ENCODE peak calls at places on chromosomes 16 and 17, in five cellular contexts. One of them, this sample, is unnamed.

GRCh38 chr17:32519769-32520701 is 33.2 kb downstream of the CDK5R1 start:
- DNase-seq in mesendoderm: peak; percentile 80
- DNase-seq in H9: peak; percentile 55
- DNase-seq in neuronal stem cell: peak; percentile 35
- DNase-seq in H1: no peak
- DNase-seq in this sample: peak; percentile 35

GRCh38 chr17:45994228-45994627 is 4.8 kb upstream of the STH start:
- DNase-seq in mesendoderm: no peak
- DNase-seq in H9: no peak
- DNase-seq in neuronal stem cell: no peak
- DNase-seq in H1: no peak
- DNase-seq in this sample: no peak

GRCh38 chr17:50304781-50305404 is 30.6 kb downstream of the TMEM92 start:
- DNase-seq in mesendoderm: no peak
- DNase-seq in H9: no peak
- DNase-seq in neuronal stem cell: peak; percentile 12
- DNase-seq in H1: no peak
- DNase-seq in this sample: peak; percentile 50

GRCh38 chr17:36674278-36674650 is 72.9 kb downstream of the MRM1 start:
- DNase-seq in mesendoderm: no peak
- DNase-seq in H9: no peak
- DNase-seq in neuronal stem cell: no peak
- DNase-seq in H1: no peak
- DNase-seq in this sample: no peak

GRCh38 chr17:73850426-73850825 is 206.2 kb upstream of the SDK2 start:
- DNase-seq in mesendoderm: no peak
- DNase-seq in H9: no peak
- DNase-seq in neuronal stem cell: no peak
- DNase-seq in H1: no peak
- DNase-seq in this sample: no peak

GRCh38 chr16:80233097-80233835 is 307.5 kb upstream of the DYNLRB2 start:
- DNase-seq in mesendoderm: peak; percentile 3
- DNase-seq in H9: no peak
- DNase-seq in neuronal stem cell: no peak
- DNase-seq in H1: no peak
- DNase-seq in this sample: peak; percentile 5

GRCh38 chr16:9949396-9949795 is 232.8 kb downstream of the GRIN2A start:
- DNase-seq in mesendoderm: no peak
- DNase-seq in H9: no peak
- DNase-seq in neuronal stem cell: no peak
- DNase-seq in H1: no peak
- DNase-seq in this sample: no peak

GRCh38 chr16:10552998-10553491 is 27.4 kb downstream of the EMP2 start:
- DNase-seq in mesendoderm: peak; percentile 56
- DNase-seq in H9: peak; percentile 84
- DNase-seq in neuronal stem cell: no peak
- DNase-seq in H1: no peak
- DNase-seq in this sample: no peak

GRCh38 chr17:19703106-19703775 is 13.1 kb downstream of the SLC47A2 start:
- DNase-seq in mesendoderm: no peak
- DNase-seq in H9: peak; percentile 39
- DNase-seq in neuronal stem cell: no peak
- DNase-seq in H1: no peak
- DNase-seq in this sample: no peak

GRCh38 chr17:80833952-80834895 is 157.4 kb upstream of the CHMP6 start:
- DNase-seq in mesendoderm: no peak
- DNase-seq in H9: no peak
- DNase-seq in neuronal stem cell: no peak
- DNase-seq in H1: no peak
- DNase-seq in this sample: no peak

GRCh38 chr16:61014869-61015268 is 1021.4 kb downstream of the CDH8 start:
- DNase-seq in mesendoderm: peak; percentile 18
- DNase-seq in H9: peak; percentile 57
- DNase-seq in neuronal stem cell: no peak
- DNase-seq in H1: no peak
- DNase-seq in this sample: no peak

GRCh38 chr16:85681255-85681654 is 7.5 kb downstream of the GINS2 start:
- DNase-seq in mesendoderm: no peak
- DNase-seq in H9: no peak
- DNase-seq in neuronal stem cell: no peak
- DNase-seq in H1: no peak
- DNase-seq in this sample: no peak

GRCh38 chr17:46198233-46198632 is 5.0 kb upstream of the KANSL1 start:
- DNase-seq in mesendoderm: peak; percentile 53
- DNase-seq in H9: no peak
- DNase-seq in neuronal stem cell: no peak
- DNase-seq in H1: no peak
- DNase-seq in this sample: no peak

GRCh38 chr17:3602499-3602898 is 6.7 kb downstream of the TRPV1 start:
- DNase-seq in mesendoderm: peak; percentile 79
- DNase-seq in H9: peak; percentile 75
- DNase-seq in neuronal stem cell: no peak
- DNase-seq in H1: no peak
- DNase-seq in this sample: peak; percentile 13

GRCh38 chr16:2016407-2016922 is 3.1 kb upstream of the NPW start:
- DNase-seq in mesendoderm: peak; percentile 30
- DNase-seq in H9: no peak
- DNase-seq in neuronal stem cell: no peak
- DNase-seq in H1: no peak
- DNase-seq in this sample: no peak

GRCh38 chr16:4989391-4990006 is 31.4 kb downstream of the SEC14L5 start:
- DNase-seq in mesendoderm: peak; percentile 16
- DNase-seq in H9: no peak
- DNase-seq in neuronal stem cell: no peak
- DNase-seq in H1: no peak
- DNase-seq in this sample: no peak

GRCh38 chr17:80701730-80702129 is 157.1 kb downstream of the RPTOR start:
- DNase-seq in mesendoderm: no peak
- DNase-seq in H9: no peak
- DNase-seq in neuronal stem cell: no peak
- DNase-seq in H1: no peak
- DNase-seq in this sample: no peak

GRCh38 chr16:79089735-79090284 is 510.7 kb downstream of the MAF start:
- DNase-seq in mesendoderm: no peak
- DNase-seq in H9: no peak
- DNase-seq in neuronal stem cell: no peak
- DNase-seq in H1: no peak
- DNase-seq in this sample: no peak

GRCh38 chr16:88352261-88353200 is 30.2 kb upstream of the ZNF469 start:
- DNase-seq in mesendoderm: no peak
- DNase-seq in H9: no peak
- DNase-seq in neuronal stem cell: no peak
- DNase-seq in H1: no peak
- DNase-seq in this sample: no peak

GRCh38 chr17:15913826-15914225 is 31.1 kb upstream of the ADORA2B start:
- DNase-seq in mesendoderm: no peak
- DNase-seq in H9: no peak
- DNase-seq in neuronal stem cell: no peak
- DNase-seq in H1: no peak
- DNase-seq in this sample: no peak

GRCh38 chr17:15914400-15915165 is 30.3 kb upstream of the ADORA2B start:
- DNase-seq in mesendoderm: peak; percentile 35
- DNase-seq in H9: no peak
- DNase-seq in neuronal stem cell: no peak
- DNase-seq in H1: no peak
- DNase-seq in this sample: peak; percentile 87

GRCh38 chr17:15917021-15917438 is 27.9 kb upstream of the ADORA2B start:
- DNase-seq in mesendoderm: no peak
- DNase-seq in H9: no peak
- DNase-seq in neuronal stem cell: no peak
- DNase-seq in H1: no peak
- DNase-seq in this sample: no peak

GRCh38 chr17:15917439-15918027 is 27.4 kb upstream of the ADORA2B start:
- DNase-seq in mesendoderm: no peak
- DNase-seq in H9: peak; percentile 72
- DNase-seq in neuronal stem cell: no peak
- DNase-seq in H1: no peak
- DNase-seq in this sample: no peak

GRCh38 chr17:15915996-15916395 is 28.9 kb upstream of the ADORA2B start:
- DNase-seq in mesendoderm: no peak
- DNase-seq in H9: no peak
- DNase-seq in neuronal stem cell: no peak
- DNase-seq in H1: no peak
- DNase-seq in this sample: no peak
- H2BK15ac ChIP-seq in mesendoderm: no peak overlapping the region
- H2BK15ac ChIP-seq in H9: no peak overlapping the region
- H2BK15ac ChIP-seq in neuronal stem cell: no peak overlapping the region
- H2BK15ac ChIP-seq in H1: no peak overlapping the region
- H2BK15ac ChIP-seq in this sample: peak overlapping the region; percentile 80

GRCh38 chr17:72025113-72025512 is 95.7 kb upstream of the SOX9 start:
- DNase-seq in mesendoderm: no peak
- DNase-seq in H9: no peak
- DNase-seq in neuronal stem cell: no peak
- DNase-seq in H1: no peak
- DNase-seq in this sample: no peak
- H3K4me1 ChIP-seq in mesendoderm: peaks cover 4% of the 10 kb centered on the region
- H3K4me1 ChIP-seq in H9: no peaks in the 10 kb centered on the region
- H3K4me1 ChIP-seq in neuronal stem cell: peaks cover 5% of the 10 kb centered on the region
- H3K4me1 ChIP-seq in H1: no peaks in the 10 kb centered on the region
- H3K4me1 ChIP-seq in this sample: no peaks in the 10 kb centered on the region

GRCh38 chr16:3063617-3064389 is 1.6 kb upstream of the IL32 start:
- DNase-seq in mesendoderm: peak; percentile 56
- DNase-seq in H9: no peak
- DNase-seq in neuronal stem cell: no peak
- DNase-seq in H1: no peak
- DNase-seq in this sample: no peak

GRCh38 chr16:3066440-3066748 is 954 bp downstream of the IL32 start:
- DNase-seq in mesendoderm: no peak
- DNase-seq in H9: no peak
- DNase-seq in neuronal stem cell: no peak
- DNase-seq in H1: no peak
- DNase-seq in this sample: no peak

GRCh38 chr16:3065069-3065741 is at the start of gene IL32:
- DNase-seq in mesendoderm: no peak
- DNase-seq in H9: no peak
- DNase-seq in neuronal stem cell: no peak
- DNase-seq in H1: no peak
- DNase-seq in this sample: peak; percentile 93

GRCh38 chr16:3067929-3068288 is 2.5 kb downstream of the IL32 start:
- DNase-seq in mesendoderm: no peak
- DNase-seq in H9: no peak
- DNase-seq in neuronal stem cell: no peak
- DNase-seq in H1: no peak
- DNase-seq in this sample: no peak

GRCh38 chr16:3065742-3066439 is 451 bp downstream of the IL32 start:
- DNase-seq in mesendoderm: no peak
- DNase-seq in H9: no peak
- DNase-seq in neuronal stem cell: no peak
- DNase-seq in H1: no peak
- DNase-seq in this sample: no peak
- H2BK15ac ChIP-seq in mesendoderm: no peak overlapping the region
- H2BK15ac ChIP-seq in H9: no peak overlapping the region
- H2BK15ac ChIP-seq in neuronal stem cell: peak overlapping the region; percentile 59
- H2BK15ac ChIP-seq in H1: peak overlapping the region; percentile 67
- H2BK15ac ChIP-seq in this sample: no peak overlapping the region

DNA sequence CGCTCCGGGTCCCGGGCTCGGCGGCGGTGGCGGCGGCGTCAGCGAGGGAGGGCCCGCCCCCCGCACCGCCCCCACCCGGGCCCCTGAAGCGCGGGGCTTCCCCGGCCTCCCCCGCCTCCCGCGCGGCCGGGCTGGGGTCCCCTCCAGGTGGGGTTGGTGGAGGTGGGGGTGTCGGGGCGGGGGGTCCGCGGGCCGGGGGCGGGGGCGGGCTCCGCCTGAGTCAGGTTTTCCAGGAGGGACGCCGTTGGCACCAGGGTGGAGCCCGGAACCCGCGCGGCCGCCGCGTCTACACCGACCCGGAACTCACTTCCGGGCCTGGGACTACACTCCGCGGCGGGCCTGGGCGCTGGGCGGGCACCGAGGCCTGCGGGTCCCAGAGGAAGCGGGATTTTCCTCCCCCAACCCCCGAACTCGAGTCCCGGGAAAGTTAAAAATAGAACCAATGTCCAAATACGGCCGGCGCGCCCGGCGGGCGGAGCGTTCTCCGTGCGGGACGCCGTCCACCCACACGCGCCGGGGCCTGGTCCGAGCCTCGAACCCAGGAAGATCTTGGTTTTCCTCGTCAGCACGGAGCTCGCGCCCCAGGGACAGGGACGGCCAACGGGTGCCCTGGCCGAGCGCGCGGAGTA is 6.6 kb downstream of the MYO1C start:
- DNase-seq in mesendoderm: peak; percentile 58
- DNase-seq in H9: peak; percentile 65
- DNase-seq in neuronal stem cell: no peak
- DNase-seq in H1: no peak
- DNase-seq in this sample: peak; percentile 86
- H3K4me1 ChIP-seq in mesendoderm: peaks cover 2% of the 10 kb centered on the region
- H3K4me1 ChIP-seq in H9: no peaks in the 10 kb centered on the region
- H3K4me1 ChIP-seq in neuronal stem cell: peaks cover 26% of the 10 kb centered on the region
- H3K4me1 ChIP-seq in H1: peaks cover 8% of the 10 kb centered on the region
- H3K4me1 ChIP-seq in this sample: peaks cover 47% of the 10 kb centered on the region

GRCh38 chr17:61219460-61219859 is 180.2 kb upstream of the TBX2 start:
- DNase-seq in mesendoderm: no peak
- DNase-seq in H9: no peak
- DNase-seq in neuronal stem cell: no peak
- DNase-seq in H1: no peak
- DNase-seq in this sample: peak; percentile 95
- H2BK15ac ChIP-seq in mesendoderm: no peak overlapping the region
- H2BK15ac ChIP-seq in H9: no peak overlapping the region
- H2BK15ac ChIP-seq in neuronal stem cell: no peak overlapping the region
- H2BK15ac ChIP-seq in H1: no peak overlapping the region
- H2BK15ac ChIP-seq in this sample: no peak overlapping the region

GRCh38 chr16:27598921-27599565 is 49.1 kb downstream of the KATNIP start:
- DNase-seq in mesendoderm: no peak
- DNase-seq in H9: no peak
- DNase-seq in neuronal stem cell: no peak
- DNase-seq in H1: no peak
- DNase-seq in this sample: no peak
- H3K4me1 ChIP-seq in mesendoderm: peaks cover 5% of the 10 kb centered on the region
- H3K4me1 ChIP-seq in H9: no peaks in the 10 kb centered on the region
- H3K4me1 ChIP-seq in neuronal stem cell: peaks cover 19% of the 10 kb centered on the region
- H3K4me1 ChIP-seq in H1: no peaks in the 10 kb centered on the region
- H3K4me1 ChIP-seq in this sample: no peaks in the 10 kb centered on the region

This sample was measured in mesenchymal stem cell.